ENCODE peak calls at places on chromosomes 5 and 9, in nine cellular contexts. Q, J, N, G, I, Z, O, T and K are unnamed samples.

GRCh38 chr9:127876026-127876763 is 1.3 kb downstream of the AK1 start:
- DNase-seq in Q (no peak), Z (no peak), G (no peak), I (no peak), N (no peak), O (no peak), J (no peak), T (no peak), K (no peak)

GRCh38 chr5:154757647-154758406 is 2.6 kb downstream of the LARP1 start:
- DNase-seq in Z (no peak), T (peak), O (no peak), G (no peak), Q (no peak), I (no peak), J (peak), N (no peak), K (peak)

GRCh38 chr5:118314936-118315335 is 673.4 kb downstream of the DTWD2 start:
- DNase-seq in J (no peak), T (no peak), I (no peak), Q (no peak), O (no peak), N (no peak), G (no peak), Z (no peak), K (no peak)

GRCh38 chr9:33022755-33023154 is 2.3 kb upstream of the DNAJA1 start:
- DNase-seq in I (no peak), T (no peak), Q (no peak), J (no peak), G (no peak), Z (no peak), O (no peak), N (no peak), K (no peak)

GRCh38 chr9:96117398-96118060 is 184.4 kb downstream of the HSD17B3 start:
- DNase-seq in I (no peak), G (no peak), Q (no peak), Z (no peak), N (no peak), O (no peak), J (no peak), T (no peak), K (no peak)

GRCh38 chr5:45697211-45697610 is 1.0 kb upstream of the HCN1 start:
- DNase-seq in T (no peak), J (no peak), G (no peak), Q (no peak), I (no peak), Z (no peak), N (no peak), O (no peak), K (no peak)

GRCh38 chr5:111826064-111826463 is 69.1 kb upstream of the NREP start:
- DNase-seq in I (no peak), G (no peak), Z (no peak), O (no peak), N (no peak), J (no peak), Q (no peak), T (no peak), K (no peak)

GRCh38 chr5:61630908-61631307 is 298.9 kb downstream of the ZSWIM6 start:
- DNase-seq in O (no peak), Z (no peak), G (no peak), N (no peak), T (no peak), J (no peak), I (no peak), Q (no peak), K (no peak)

GRCh38 chr5:139708877-139709586 is 60.9 kb downstream of the CXXC5 start:
- DNase-seq in T (no peak), N (no peak), G (no peak), Z (peak), I (peak), Q (peak), O (peak), J (no peak), K (peak)

GRCh38 chr5:59380350-59380951 is 513.1 kb downstream of the PDE4D start:
- DNase-seq in I (peak), J (no peak), Q (peak), G (no peak), T (peak), O (no peak), N (peak), Z (peak), K (no peak)

GRCh38 chr9:24614070-24614469 is 68.4 kb upstream of the IZUMO3 start:
- DNase-seq in J (no peak), Q (no peak), N (no peak), O (no peak), Z (no peak), G (no peak), T (peak), I (no peak), K (no peak)